ENCODE peak calls at places on chromosomes 2 and 18, in six cellular contexts. M is BJ, J is bronchial epithelial cell, N is uterus, V is IMR-90, B is adrenal gland. K is an unnamed sample.
A peak's percentile ranks its signal among the peaks of the same experiment; 100 is the strongest.

GRCh38 chr2:177989029-177989885 is 83.3 kb downstream of the PDE11A start:
- DNase-seq in V (peak; percentile 68), N (no peak), J (no peak), M (no peak), B (no peak), K (no peak)

GRCh38 chr2:223882715-223883114 is 45.3 kb upstream of the AP1S3 start:
- DNase-seq in B (no peak), M (no peak), J (no peak), N (no peak), V (no peak), K (no peak)

GRCh38 chr2:121722479-121722878 is 14.2 kb downstream of the NIFK start:
- DNase-seq in V (peak; percentile 87), N (no peak), B (peak; percentile 42), M (peak; percentile 47), J (peak; percentile 94), K (no peak)

GRCh38 chr2:88683160-88684021 is 8.1 kb upstream of the RPIA start:
- DNase-seq in V (no peak), M (no peak), J (no peak), N (no peak), B (no peak), K (no peak)

GRCh38 chr2:219569041-219569440 is 2.3 kb downstream of the OBSL1 start:
- DNase-seq in N (no peak), B (no peak), M (no peak), V (no peak), J (no peak), K (no peak)

GRCh38 chr2:25314514-25315315 is 27.0 kb downstream of the DNMT3A start:
- DNase-seq in N (peak; percentile 81), V (peak; percentile 29), M (no peak), J (no peak), B (peak; percentile 62), K (peak; percentile 39)

GRCh38 chr2:133717497-133717896 is 149.2 kb upstream of the NCKAP5 start:
- DNase-seq in V (no peak), M (peak; percentile 41), J (no peak), B (no peak), N (no peak), K (no peak)

GRCh38 chr2:29262681-29263260 is 147.6 kb downstream of the CLIP4 start:
- DNase-seq in M (no peak), J (no peak), V (no peak), B (no peak), N (no peak), K (no peak)

GRCh38 chr2:25964891-25965290 is 17.4 kb downstream of the KIF3C start:
- DNase-seq in M (no peak), B (no peak), V (no peak), J (no peak), N (no peak), K (no peak)

GRCh38 chr2:220296174-220296573 is 668.7 kb downstream of the SLC4A3 start:
- DNase-seq in B (no peak), V (peak; percentile 27), N (no peak), J (peak; percentile 36), M (no peak), K (no peak)

GRCh38 chr2:460861-461260 is 173.0 kb upstream of the ALKAL2 start:
- DNase-seq in B (no peak), M (no peak), J (no peak), N (no peak), V (no peak), K (peak; percentile 40)

GRCh38 chr18:79924814-79925655 is 26.4 kb downstream of the SLC66A2 start:
- DNase-seq in B (peak; percentile 10), N (peak; percentile 27), V (no peak), M (no peak), J (no peak), K (no peak)

GRCh38 chr2:39033980-39034379 is 86.9 kb downstream of the SOS1 start:
- DNase-seq in V (peak; percentile 85), J (peak; percentile 77), N (no peak), M (no peak), B (no peak), K (no peak)

GRCh38 chr2:239400000-239400831 is 604 bp downstream of the HDAC4 start:
- DNase-seq in B (no peak), M (no peak), N (no peak), J (no peak), V (peak; percentile 36), K (peak; percentile 31)

GRCh38 chr2:149487189-149487588 is 100.4 kb downstream of the MMADHC start:
- DNase-seq in J (no peak), V (no peak), N (no peak), B (no peak), M (no peak), K (no peak)

GRCh38 chr2:42903821-42904575 is 111.6 kb upstream of the HAAO start:
- DNase-seq in M (no peak), J (peak; percentile 74), B (no peak), V (no peak), N (no peak), K (no peak)

GRCh38 chr2:180115675-180116074 is 108.6 kb upstream of the CWC22 start:
- DNase-seq in B (no peak), N (no peak), M (no peak), V (peak; percentile 16), J (peak; percentile 12), K (no peak)

GRCh38 chr2:238847841-238848565 is at the start of gene TWIST2:
- DNase-seq in B (peak; percentile 46), M (peak; percentile 86), V (peak; percentile 91), N (peak; percentile 92), J (peak; percentile 65), K (no peak)

GRCh38 chr2:201808070-201808469 is 1.7 kb downstream of the CDK15 start:
- DNase-seq in M (no peak), J (no peak), N (no peak), B (no peak), V (no peak), K (no peak)

GRCh38 chr2:43106767-43107527 is 119.5 kb downstream of the ZFP36L2 start:
- DNase-seq in M (no peak), N (no peak), J (no peak), B (no peak), V (no peak), K (no peak)

GRCh38 chr2:67210430-67210829 is 186.7 kb upstream of the ETAA1 start:
- DNase-seq in J (no peak), M (no peak), B (no peak), V (no peak), N (no peak), K (no peak)

GRCh38 chr2:133447303-133447702 is 121.0 kb downstream of the NCKAP5 start:
- DNase-seq in M (no peak), N (no peak), B (no peak), J (no peak), V (no peak), K (no peak)

GRCh38 chr2:163884416-163884815 is 148.6 kb upstream of the FIGN start:
- DNase-seq in N (no peak), V (no peak), B (no peak), M (no peak), J (no peak), K (no peak)

GRCh38 chr2:163888591-163888990 is 152.8 kb upstream of the FIGN start:
- DNase-seq in B (no peak), V (no peak), N (no peak), M (no peak), J (no peak), K (no peak)

DNA sequence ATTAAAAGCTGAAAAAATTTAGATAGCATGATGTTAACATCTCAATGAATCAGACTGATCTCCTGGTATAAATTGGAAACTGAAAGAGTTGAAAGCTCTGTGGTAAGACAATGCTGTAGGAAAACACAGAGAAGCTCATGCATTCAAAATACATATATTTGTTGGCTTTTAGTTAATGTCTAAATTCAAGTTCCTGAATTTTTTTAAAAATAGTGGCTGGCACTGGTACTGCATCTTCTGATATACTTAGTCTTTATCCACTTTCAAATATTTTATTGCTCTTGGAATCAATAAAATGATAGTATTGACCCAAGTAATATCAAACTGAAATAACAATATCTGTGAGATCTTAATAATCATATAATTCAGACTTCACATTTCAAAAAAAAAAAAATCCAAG is 151.4 kb upstream of the FIGN start:
- DNase-seq in M (no peak), N (no peak), B (no peak), V (no peak), J (peak; percentile 1), K (no peak)
- TF ChIP-seq CTCF in M (no peak), N (no peak), B (no peak), V (peak; percentile 4), J (no peak), K (no peak)

DNA sequence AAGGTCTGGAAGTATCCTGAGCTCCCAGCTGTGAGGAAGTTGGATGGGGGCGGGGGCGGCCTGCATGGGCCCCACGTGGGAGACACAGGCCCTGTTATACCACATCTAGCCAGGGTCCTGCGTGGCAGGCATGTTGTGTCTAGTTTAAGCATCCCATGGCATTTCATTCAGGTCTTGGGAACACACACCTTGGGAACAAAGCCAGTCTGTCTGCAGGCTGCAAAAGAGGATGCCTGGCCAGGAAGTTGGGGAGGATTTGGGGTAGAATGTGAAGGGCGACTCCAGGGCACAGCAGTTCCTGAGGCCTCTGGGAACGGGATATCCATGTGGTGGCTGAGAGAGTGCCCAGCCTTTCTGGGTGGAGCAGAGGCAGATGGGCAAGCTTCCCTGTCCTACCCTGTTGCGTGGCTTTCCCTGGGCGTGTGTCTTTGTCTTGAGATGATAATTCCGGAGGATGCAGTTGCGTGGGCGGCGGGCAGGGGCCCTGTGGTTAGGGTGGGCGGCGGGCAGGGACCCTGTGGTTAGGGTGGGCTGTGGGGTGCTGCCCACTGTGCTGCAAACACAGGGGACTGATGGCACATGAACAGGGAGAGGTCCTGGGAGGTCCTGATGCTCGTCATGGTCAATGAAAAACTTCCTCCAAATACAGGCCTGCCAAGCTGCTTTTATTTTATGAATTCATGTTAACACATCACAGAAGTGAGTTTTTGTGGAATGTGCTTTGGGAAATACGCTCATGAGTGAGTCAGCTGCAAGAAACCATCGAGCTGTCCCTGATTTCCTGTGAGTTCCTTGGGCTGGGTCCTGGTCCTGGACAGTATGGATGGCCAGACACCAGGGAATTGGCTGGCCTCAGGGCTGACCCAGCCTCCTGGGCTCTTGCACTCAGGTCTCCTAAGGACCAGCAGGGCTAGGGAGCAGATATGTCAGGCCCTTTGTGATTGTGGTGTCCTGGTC is 90.0 kb upstream of the HS6ST1 start:
- DNase-seq in N (peak; percentile 10), V (peak; percentile 86), B (no peak), J (peak; percentile 68), M (peak; percentile 75), K (no peak)
- TF ChIP-seq CTCF in N (no peak), V (no peak), B (no peak), J (no peak), M (no peak), K (no peak)

GRCh38 chr18:78659748-78660147 is 319.9 kb upstream of the SALL3 start:
- DNase-seq in J (no peak), V (no peak), M (no peak), B (no peak), N (no peak), K (no peak)
- TF ChIP-seq CTCF in J (no peak), V (no peak), M (no peak), B (no peak), N (no peak), K (peak; percentile 44)

DNA sequence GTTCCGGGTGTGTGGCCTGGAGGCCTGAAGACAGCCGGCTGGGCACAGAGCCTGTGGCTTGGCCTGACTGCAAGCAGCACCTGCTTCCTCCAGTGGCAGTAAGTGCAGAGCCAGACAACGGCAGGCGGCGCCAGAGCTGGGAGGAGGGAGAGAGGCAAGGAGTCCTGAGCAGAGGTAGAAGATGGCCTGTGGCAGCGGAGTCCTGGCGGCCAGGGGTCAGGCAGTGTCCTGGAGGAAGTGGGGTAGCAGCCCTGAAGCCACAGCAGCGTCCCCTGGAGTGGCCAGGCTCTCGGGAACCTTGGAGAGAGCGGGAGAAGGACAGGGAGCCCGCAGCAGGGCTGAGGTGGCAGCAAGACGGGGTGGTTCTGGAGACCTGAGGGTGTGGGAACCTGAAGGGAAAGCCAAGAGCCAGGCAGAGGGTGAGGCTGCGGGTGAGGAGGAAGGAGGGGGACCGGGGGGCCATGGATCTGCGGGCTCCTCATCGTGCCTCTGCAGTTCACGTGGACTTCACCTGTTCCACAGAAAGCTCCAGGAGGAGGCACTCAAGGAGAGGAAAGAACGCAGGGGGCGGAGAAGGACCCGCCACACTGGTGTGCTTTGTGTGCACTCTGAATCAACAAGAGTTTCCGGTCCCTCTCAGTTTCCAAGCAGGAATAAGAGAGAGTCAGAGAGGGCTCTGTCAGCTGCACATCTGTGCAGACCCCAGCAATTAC is 85.9 kb downstream of the USP40 start:
- DNase-seq in N (no peak), V (no peak), B (no peak), M (no peak), J (peak; percentile 70), K (no peak)
- TF ChIP-seq CTCF in N (no peak), V (no peak), B (no peak), M (no peak), J (peak; percentile 81), K (no peak)